ENCODE peak calls at places on chromosomes 3 and 15, in ten cellular contexts. M, E, W, K, A, X, S, Q, V and L are unnamed samples.

GRCh38 chr15:65525622-65526021 is 4.6 kb upstream of the HACD3 start:
- DNase-seq in M (peak), E (no peak), W (no peak), K (no peak), A (peak), X (no peak), S (no peak), Q (no peak), V (no peak), L (peak)

GRCh38 chr3:40336101-40336500 is 26.6 kb downstream of the EIF1B start:
- DNase-seq in M (no peak), E (no peak), W (no peak), K (no peak), A (no peak), X (no peak), S (no peak), Q (no peak), V (no peak), L (no peak)

GRCh38 chr15:69782809-69783208 is 314.9 kb downstream of the TLE3 start:
- DNase-seq in M (peak), E (no peak), W (no peak), K (peak), A (no peak), X (no peak), S (no peak), Q (no peak), V (no peak), L (no peak)

GRCh38 chr3:186930639-186931486 is 537 bp downstream of the ST6GAL1 start:
- DNase-seq in M (peak), E (peak), W (peak), K (peak), A (peak), X (peak), S (peak), Q (peak), V (peak), L (peak)

GRCh38 chr15:68272797-68273271 is 4.7 kb upstream of the FEM1B start:
- DNase-seq in M (no peak), E (no peak), W (peak), K (no peak), A (peak), X (no peak), S (no peak), Q (peak), V (no peak), L (peak)

GRCh38 chr3:151974067-151974466 is 100.6 kb downstream of the SUCNR1 start:
- DNase-seq in M (no peak), E (no peak), W (no peak), K (no peak), A (peak), X (no peak), S (no peak), Q (no peak), V (no peak), L (peak)

GRCh38 chr3:46968783-46969428 is 7.6 kb downstream of the CCDC12 start:
- DNase-seq in M (no peak), E (no peak), W (no peak), K (no peak), A (no peak), X (no peak), S (no peak), Q (no peak), V (no peak), L (no peak)

GRCh38 chr15:88185584-88185983 is 71.0 kb downstream of the NTRK3 start:
- DNase-seq in M (no peak), E (no peak), W (no peak), K (no peak), A (no peak), X (no peak), S (no peak), Q (no peak), V (no peak), L (no peak)

GRCh38 chr3:99505200-99505599 is 133.2 kb upstream of the COL8A1 start:
- DNase-seq in M (no peak), E (no peak), W (no peak), K (no peak), A (no peak), X (no peak), S (no peak), Q (no peak), V (no peak), L (no peak)

GRCh38 chr3:171846594-171846993 is 3.4 kb downstream of the TMEM212 start:
- DNase-seq in M (no peak), E (no peak), W (no peak), K (no peak), A (peak), X (no peak), S (no peak), Q (no peak), V (no peak), L (no peak)

GRCh38 chr3:18758047-18758704 is 333.0 kb upstream of the SATB1 start:
- DNase-seq in M (no peak), E (peak), W (peak), K (peak), A (peak), X (peak), S (no peak), Q (no peak), V (no peak), L (no peak)

GRCh38 chr3:141047168-141047567 is 4.0 kb upstream of the SPSB4 start:
- DNase-seq in M (no peak), E (no peak), W (no peak), K (no peak), A (no peak), X (no peak), S (no peak), Q (no peak), V (no peak), L (no peak)

GRCh38 chr3:26018889-26019288 is 229.0 kb downstream of the OXSM start:
- DNase-seq in M (no peak), E (no peak), W (no peak), K (no peak), A (no peak), X (no peak), S (no peak), Q (no peak), V (no peak), L (no peak)

GRCh38 chr15:66080791-66081475 is 172.6 kb downstream of the MEGF11 start:
- DNase-seq in M (peak), E (no peak), W (peak), K (no peak), A (peak), X (no peak), S (peak), Q (no peak), V (no peak), L (peak)

GRCh38 chr3:146638718-146639117 is 33.6 kb upstream of the PLSCR5 start:
- DNase-seq in M (no peak), E (no peak), W (no peak), K (no peak), A (no peak), X (no peak), S (no peak), Q (no peak), V (no peak), L (no peak)

GRCh38 chr3:13110678-13111116 is 37.5 kb upstream of the IQSEC1 start:
- DNase-seq in M (peak), E (peak), W (no peak), K (peak), A (peak), X (no peak), S (no peak), Q (no peak), V (peak), L (peak)

GRCh38 chr15:64651573-64652260 is 123.7 kb downstream of the RBPMS2 start:
- DNase-seq in M (no peak), E (peak), W (no peak), K (peak), A (peak), X (no peak), S (no peak), Q (no peak), V (no peak), L (no peak)